ENCODE peak calls at places on chromosomes 12 and 14, in ten cellular contexts. One of them, this sample, is unnamed.

GRCh38 chr14:38971258-38971921 is 131.6 kb downstream of the SEC23A start:
- DNase-seq in tibial artery: no peak
- DNase-seq in ovary: no peak
- DNase-seq in cardiac muscle cell: no peak
- DNase-seq in A673: no peak
- DNase-seq in upper lobe of right lung: no peak
- DNase-seq in PC-3: no peak
- DNase-seq in heart left ventricle: no peak
- DNase-seq in pancreas: no peak
- DNase-seq in hepatocyte: no peak
- DNase-seq in this sample: no peak

GRCh38 chr12:116864371-116865160 is 16.7 kb downstream of the HRK start:
- DNase-seq in tibial artery: peak; percentile 73
- DNase-seq in ovary: no peak
- DNase-seq in cardiac muscle cell: peak; percentile 49
- DNase-seq in A673: no peak
- DNase-seq in upper lobe of right lung: no peak
- DNase-seq in PC-3: peak; percentile 92
- DNase-seq in heart left ventricle: no peak
- DNase-seq in pancreas: no peak
- DNase-seq in hepatocyte: no peak
- DNase-seq in this sample: no peak

GRCh38 chr12:93243689-93244513 is 133.8 kb upstream of the NUDT4 start:
- DNase-seq in tibial artery: no peak
- DNase-seq in ovary: peak; percentile 57
- DNase-seq in cardiac muscle cell: peak; percentile 94
- DNase-seq in A673: peak; percentile 45
- DNase-seq in upper lobe of right lung: no peak
- DNase-seq in PC-3: peak; percentile 41
- DNase-seq in heart left ventricle: no peak
- DNase-seq in pancreas: peak; percentile 20
- DNase-seq in hepatocyte: peak; percentile 81
- DNase-seq in this sample: peak; percentile 39

GRCh38 chr12:26471560-26471959 is 276.2 kb downstream of the SSPN start:
- DNase-seq in tibial artery: no peak
- DNase-seq in ovary: no peak
- DNase-seq in cardiac muscle cell: peak; percentile 11
- DNase-seq in A673: no peak
- DNase-seq in upper lobe of right lung: no peak
- DNase-seq in PC-3: peak; percentile 23
- DNase-seq in heart left ventricle: no peak
- DNase-seq in pancreas: no peak
- DNase-seq in hepatocyte: no peak
- DNase-seq in this sample: no peak

GRCh38 chr14:65164068-65164824 is 61.9 kb upstream of the MAX start:
- DNase-seq in tibial artery: no peak
- DNase-seq in ovary: no peak
- DNase-seq in cardiac muscle cell: peak; percentile 75
- DNase-seq in A673: peak; percentile 62
- DNase-seq in upper lobe of right lung: no peak
- DNase-seq in PC-3: peak; percentile 79
- DNase-seq in heart left ventricle: no peak
- DNase-seq in pancreas: peak; percentile 31
- DNase-seq in hepatocyte: peak; percentile 60
- DNase-seq in this sample: no peak

GRCh38 chr14:89425931-89426330 is 8.9 kb upstream of the FOXN3 start:
- DNase-seq in tibial artery: peak; percentile 74
- DNase-seq in ovary: no peak
- DNase-seq in cardiac muscle cell: peak; percentile 98
- DNase-seq in A673: no peak
- DNase-seq in upper lobe of right lung: no peak
- DNase-seq in PC-3: peak; percentile 91
- DNase-seq in heart left ventricle: no peak
- DNase-seq in pancreas: no peak
- DNase-seq in hepatocyte: peak; percentile 39
- DNase-seq in this sample: no peak

GRCh38 chr12:133233993-133234564 is 1.6 kb downstream of the ANHX start:
- DNase-seq in tibial artery: peak; percentile 48
- DNase-seq in ovary: no peak
- DNase-seq in cardiac muscle cell: no peak
- DNase-seq in A673: no peak
- DNase-seq in upper lobe of right lung: no peak
- DNase-seq in PC-3: no peak
- DNase-seq in heart left ventricle: no peak
- DNase-seq in pancreas: no peak
- DNase-seq in hepatocyte: peak; percentile 2
- DNase-seq in this sample: no peak

GRCh38 chr12:41018010-41018409 is 170.1 kb upstream of the PDZRN4 start:
- DNase-seq in tibial artery: no peak
- DNase-seq in ovary: no peak
- DNase-seq in cardiac muscle cell: no peak
- DNase-seq in A673: no peak
- DNase-seq in upper lobe of right lung: no peak
- DNase-seq in PC-3: no peak
- DNase-seq in heart left ventricle: no peak
- DNase-seq in pancreas: no peak
- DNase-seq in hepatocyte: no peak
- DNase-seq in this sample: no peak

GRCh38 chr12:15772405-15773018 is 16.7 kb downstream of the EPS8 start:
- DNase-seq in tibial artery: no peak
- DNase-seq in ovary: no peak
- DNase-seq in cardiac muscle cell: peak; percentile 45
- DNase-seq in A673: peak; percentile 54
- DNase-seq in upper lobe of right lung: no peak
- DNase-seq in PC-3: peak; percentile 32
- DNase-seq in heart left ventricle: no peak
- DNase-seq in pancreas: no peak
- DNase-seq in hepatocyte: no peak
- DNase-seq in this sample: no peak

GRCh38 chr12:116601524-116601923 is 42.3 kb downstream of the MAP1LC3B2 start:
- DNase-seq in tibial artery: no peak
- DNase-seq in ovary: no peak
- DNase-seq in cardiac muscle cell: peak; percentile 48
- DNase-seq in A673: peak; percentile 44
- DNase-seq in upper lobe of right lung: no peak
- DNase-seq in PC-3: peak; percentile 54
- DNase-seq in heart left ventricle: no peak
- DNase-seq in pancreas: no peak
- DNase-seq in hepatocyte: no peak
- DNase-seq in this sample: no peak

GRCh38 chr12:107539196-107539939 is 146.2 kb upstream of the PWP1 start:
- DNase-seq in tibial artery: no peak
- DNase-seq in ovary: no peak
- DNase-seq in cardiac muscle cell: no peak
- DNase-seq in A673: no peak
- DNase-seq in upper lobe of right lung: no peak
- DNase-seq in PC-3: no peak
- DNase-seq in heart left ventricle: no peak
- DNase-seq in pancreas: no peak
- DNase-seq in hepatocyte: no peak
- DNase-seq in this sample: no peak

GRCh38 chr12:109273354-109273753 is 35.7 kb downstream of the FOXN4 start:
- DNase-seq in tibial artery: no peak
- DNase-seq in ovary: no peak
- DNase-seq in cardiac muscle cell: no peak
- DNase-seq in A673: no peak
- DNase-seq in upper lobe of right lung: no peak
- DNase-seq in PC-3: no peak
- DNase-seq in heart left ventricle: no peak
- DNase-seq in pancreas: no peak
- DNase-seq in hepatocyte: no peak
- DNase-seq in this sample: no peak

GRCh38 chr12:101375573-101375972 is 32.0 kb downstream of the ARL1 start:
- DNase-seq in tibial artery: no peak
- DNase-seq in ovary: no peak
- DNase-seq in cardiac muscle cell: no peak
- DNase-seq in A673: no peak
- DNase-seq in upper lobe of right lung: no peak
- DNase-seq in PC-3: no peak
- DNase-seq in heart left ventricle: no peak
- DNase-seq in pancreas: no peak
- DNase-seq in hepatocyte: no peak
- DNase-seq in this sample: no peak

GRCh38 chr14:24436355-24437019 is 6.1 kb downstream of the SDR39U1 start:
- DNase-seq in tibial artery: no peak
- DNase-seq in ovary: peak; percentile 68
- DNase-seq in cardiac muscle cell: peak; percentile 84
- DNase-seq in A673: peak; percentile 71
- DNase-seq in upper lobe of right lung: no peak
- DNase-seq in PC-3: peak; percentile 87
- DNase-seq in heart left ventricle: no peak
- DNase-seq in pancreas: peak; percentile 64
- DNase-seq in hepatocyte: peak; percentile 74
- DNase-seq in this sample: no peak

GRCh38 chr14:96104469-96105057 is 65.4 kb downstream of the C14orf132 start:
- DNase-seq in tibial artery: peak; percentile 89
- DNase-seq in ovary: peak; percentile 65
- DNase-seq in cardiac muscle cell: peak; percentile 99
- DNase-seq in A673: no peak
- DNase-seq in upper lobe of right lung: peak; percentile 83
- DNase-seq in PC-3: peak; percentile 22
- DNase-seq in heart left ventricle: peak; percentile 33
- DNase-seq in pancreas: peak; percentile 91
- DNase-seq in hepatocyte: peak; percentile 80
- DNase-seq in this sample: peak; percentile 79

GRCh38 chr12:81542621-81543020 is 216.5 kb downstream of the PPFIA2 start:
- DNase-seq in tibial artery: no peak
- DNase-seq in ovary: no peak
- DNase-seq in cardiac muscle cell: no peak
- DNase-seq in A673: no peak
- DNase-seq in upper lobe of right lung: no peak
- DNase-seq in PC-3: no peak
- DNase-seq in heart left ventricle: no peak
- DNase-seq in pancreas: no peak
- DNase-seq in hepatocyte: no peak
- DNase-seq in this sample: no peak

GRCh38 chr12:93502802-93503623 is 35.7 kb downstream of the MRPL42 start:
- DNase-seq in tibial artery: no peak
- DNase-seq in ovary: peak; percentile 58
- DNase-seq in cardiac muscle cell: peak; percentile 69
- DNase-seq in A673: peak; percentile 61
- DNase-seq in upper lobe of right lung: no peak
- DNase-seq in PC-3: peak; percentile 65
- DNase-seq in heart left ventricle: peak; percentile 33
- DNase-seq in pancreas: peak; percentile 48
- DNase-seq in hepatocyte: peak; percentile 62
- DNase-seq in this sample: no peak

GRCh38 chr14:64213079-64213478 is 81.1 kb downstream of the ESR2 start:
- DNase-seq in tibial artery: no peak
- DNase-seq in ovary: no peak
- DNase-seq in cardiac muscle cell: no peak
- DNase-seq in A673: no peak
- DNase-seq in upper lobe of right lung: no peak
- DNase-seq in PC-3: no peak
- DNase-seq in heart left ventricle: no peak
- DNase-seq in pancreas: no peak
- DNase-seq in hepatocyte: peak; percentile 44
- DNase-seq in this sample: peak; percentile 60

DNA sequence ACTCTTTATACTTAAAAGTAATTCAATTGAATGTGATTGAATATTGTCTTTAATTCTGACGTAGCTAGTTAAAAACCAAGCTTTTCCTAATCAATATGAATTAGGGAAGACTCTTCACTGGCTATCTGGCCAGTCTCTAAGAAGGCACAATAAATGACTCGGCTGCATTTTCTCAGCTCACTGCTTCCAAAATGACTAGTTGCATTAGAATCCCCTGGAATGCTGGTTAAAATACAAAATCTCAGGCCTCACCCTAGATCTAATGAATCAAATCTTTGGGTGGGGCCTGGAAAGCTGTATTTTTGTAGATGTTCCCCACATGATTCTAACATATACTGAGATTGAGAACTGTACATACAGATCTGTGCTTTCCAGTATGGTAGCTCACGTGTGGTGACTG is 242.1 kb downstream of the CHST11 start:
- DNase-seq in tibial artery: no peak
- DNase-seq in ovary: no peak
- DNase-seq in cardiac muscle cell: no peak
- DNase-seq in A673: no peak
- DNase-seq in upper lobe of right lung: no peak
- DNase-seq in PC-3: peak; percentile 36
- DNase-seq in heart left ventricle: no peak
- DNase-seq in pancreas: no peak
- DNase-seq in hepatocyte: no peak
- DNase-seq in this sample: no peak
- H3K36me3 ChIP-seq in tibial artery: no peaks in the 10 kb centered on the region
- H3K36me3 ChIP-seq in ovary: no peaks in the 10 kb centered on the region
- H3K36me3 ChIP-seq in cardiac muscle cell: no peaks in the 10 kb centered on the region
- H3K36me3 ChIP-seq in A673: no peaks in the 10 kb centered on the region
- H3K36me3 ChIP-seq in upper lobe of right lung: no peaks in the 10 kb centered on the region
- H3K36me3 ChIP-seq in PC-3: no peaks in the 10 kb centered on the region
- H3K36me3 ChIP-seq in heart left ventricle: peaks cover 6% of the 10 kb centered on the region
- H3K36me3 ChIP-seq in pancreas: no peaks in the 10 kb centered on the region
- H3K36me3 ChIP-seq in hepatocyte: no peaks in the 10 kb centered on the region
- H3K36me3 ChIP-seq in this sample: no peaks in the 10 kb centered on the region

GRCh38 chr14:36028218-36028617 is 148.3 kb downstream of the PTCSC3 start:
- DNase-seq in tibial artery: no peak
- DNase-seq in ovary: no peak
- DNase-seq in cardiac muscle cell: no peak
- DNase-seq in A673: peak; percentile 18
- DNase-seq in upper lobe of right lung: no peak
- DNase-seq in PC-3: peak; percentile 28
- DNase-seq in heart left ventricle: no peak
- DNase-seq in pancreas: no peak
- DNase-seq in hepatocyte: no peak
- DNase-seq in this sample: no peak
- TF ChIP-seq CTCF in tibial artery: no peak
- TF ChIP-seq CTCF in ovary: no peak
- TF ChIP-seq CTCF in cardiac muscle cell: no peak
- TF ChIP-seq CTCF in A673: peak; percentile 35
- TF ChIP-seq CTCF in upper lobe of right lung: no peak
- TF ChIP-seq CTCF in PC-3: peak; percentile 46
- TF ChIP-seq CTCF in heart left ventricle: no peak
- TF ChIP-seq CTCF in pancreas: no peak
- TF ChIP-seq CTCF in hepatocyte: no peak
- TF ChIP-seq CTCF in this sample: no peak

GRCh38 chr12:48105867-48106563 is at the start of gene SENP1:
- DNase-seq in tibial artery: peak; percentile 92
- DNase-seq in ovary: peak; percentile 88
- DNase-seq in cardiac muscle cell: peak; percentile 92
- DNase-seq in A673: peak; percentile 91
- DNase-seq in upper lobe of right lung: peak; percentile 96
- DNase-seq in PC-3: peak; percentile 85
- DNase-seq in heart left ventricle: peak; percentile 91
- DNase-seq in pancreas: peak; percentile 90
- DNase-seq in hepatocyte: peak; percentile 91
- DNase-seq in this sample: peak; percentile 88
- H3K4me1 ChIP-seq in tibial artery: peaks cover 22% of the 10 kb centered on the region
- H3K4me1 ChIP-seq in ovary: peaks cover 7% of the 10 kb centered on the region
- H3K4me1 ChIP-seq in cardiac muscle cell: peaks cover 12% of the 10 kb centered on the region
- H3K4me1 ChIP-seq in A673: peaks cover 18% of the 10 kb centered on the region
- H3K4me1 ChIP-seq in upper lobe of right lung: peaks cover 18% of the 10 kb centered on the region
- H3K4me1 ChIP-seq in PC-3: peaks cover 42% of the 10 kb centered on the region
- H3K4me1 ChIP-seq in heart left ventricle: peaks cover 13% of the 10 kb centered on the region
- H3K4me1 ChIP-seq in pancreas: peaks cover 14% of the 10 kb centered on the region
- H3K4me1 ChIP-seq in hepatocyte: peaks cover 16% of the 10 kb centered on the region
- H3K4me1 ChIP-seq in this sample: peaks cover 37% of the 10 kb centered on the region

DNA sequence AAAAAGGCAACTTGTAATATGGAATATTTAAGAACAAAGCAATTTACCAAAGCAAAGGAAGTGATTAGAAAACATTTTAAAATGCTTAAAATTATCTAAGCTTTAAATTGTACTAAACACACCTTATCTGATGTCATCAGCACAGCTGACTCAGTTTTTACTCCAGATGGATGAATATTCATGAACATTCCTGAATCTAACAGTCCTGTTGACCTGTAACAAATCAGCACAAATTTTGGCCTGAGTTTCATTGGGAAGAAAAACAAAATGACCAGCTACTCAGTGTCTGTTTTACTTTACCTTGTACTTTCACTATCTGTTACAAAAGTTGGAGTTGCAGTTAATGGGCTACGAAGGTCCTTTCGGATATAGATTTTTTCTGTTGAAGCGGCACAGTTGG is 16.0 kb downstream of the NR2C1 start:
- DNase-seq in tibial artery: no peak
- DNase-seq in ovary: no peak
- DNase-seq in cardiac muscle cell: no peak
- DNase-seq in A673: no peak
- DNase-seq in upper lobe of right lung: no peak
- DNase-seq in PC-3: no peak
- DNase-seq in heart left ventricle: no peak
- DNase-seq in pancreas: no peak
- DNase-seq in hepatocyte: no peak
- DNase-seq in this sample: no peak
- H3K36me3 ChIP-seq in tibial artery: peaks cover 76% of the 10 kb centered on the region
- H3K36me3 ChIP-seq in ovary: no peaks in the 10 kb centered on the region
- H3K36me3 ChIP-seq in cardiac muscle cell: peaks cover 50% of the 10 kb centered on the region
- H3K36me3 ChIP-seq in A673: peaks cover 64% of the 10 kb centered on the region
- H3K36me3 ChIP-seq in upper lobe of right lung: peaks cover 70% of the 10 kb centered on the region
- H3K36me3 ChIP-seq in PC-3: peaks cover 39% of the 10 kb centered on the region
- H3K36me3 ChIP-seq in heart left ventricle: peaks cover 91% of the 10 kb centered on the region
- H3K36me3 ChIP-seq in pancreas: peaks cover 60% of the 10 kb centered on the region
- H3K36me3 ChIP-seq in hepatocyte: no peaks in the 10 kb centered on the region
- H3K36me3 ChIP-seq in this sample: peaks cover 3% of the 10 kb centered on the region